ENCODE peak calls at places on chromosomes 16 and 17, in five cellular contexts. H is OCI-LY7, M is kidney, J is pancreas, U is psoas muscle. Q is an unnamed sample.

GRCh38 chr17:27473748-27474609 is 17.7 kb downstream of the KSR1 start:
- DNase-seq in H (peak; percentile 52), M (no peak), U (no peak), J (peak; percentile 67), Q (peak; percentile 53)

GRCh38 chr16:3949287-3949686 is 68.8 kb upstream of the CREBBP start:
- DNase-seq in H (no peak), M (peak; percentile 61), U (no peak), J (no peak), Q (peak; percentile 33)

GRCh38 chr16:69709456-69710084 is 16.8 kb downstream of the NQO1 start:
- DNase-seq in U (no peak), J (no peak), H (peak; percentile 78), M (no peak), Q (peak; percentile 81)

GRCh38 chr16:1980770-1981087 is 540 bp downstream of the NOXO1 start:
- DNase-seq in H (no peak), J (no peak), M (no peak), U (no peak), Q (no peak)

GRCh38 chr17:29151567-29151966 is 28.6 kb downstream of the MYO18A start:
- DNase-seq in J (no peak), H (no peak), M (peak; percentile 49), U (no peak), Q (peak; percentile 74)

GRCh38 chr17:1467898-1468492 is 12.0 kb upstream of the CRK start:
- DNase-seq in U (peak; percentile 84), H (no peak), J (no peak), M (peak; percentile 91), Q (no peak)

GRCh38 chr17:40419559-40420331 is 2.0 kb upstream of the TOP2A start:
- DNase-seq in U (no peak), J (no peak), H (no peak), M (no peak), Q (no peak)

GRCh38 chr17:17119533-17119932 is 77.3 kb downstream of the MPRIP start:
- DNase-seq in M (peak; percentile 80), H (peak; percentile 45), U (no peak), J (no peak), Q (peak; percentile 37)

GRCh38 chr17:82003411-82004381 is 19.0 kb downstream of the CENPX start:
- DNase-seq in U (peak; percentile 88), M (peak; percentile 95), J (no peak), H (no peak), Q (peak; percentile 94)

GRCh38 chr16:49524578-49525315 is 151.1 kb downstream of the C16orf78 start:
- DNase-seq in J (peak; percentile 42), U (no peak), M (peak; percentile 55), H (no peak), Q (no peak)

GRCh38 chr17:49387374-49388289 is 25.6 kb upstream of the ZNF652 start:
- DNase-seq in U (no peak), J (no peak), M (no peak), H (peak; percentile 48), Q (no peak)

GRCh38 chr16:85515830-85516397 is 97.2 kb upstream of the GSE1 start:
- DNase-seq in M (peak; percentile 85), U (no peak), J (peak; percentile 83), H (no peak), Q (no peak)

GRCh38 chr16:89921699-89922476 is 1.3 kb upstream of the TUBB3 start:
- DNase-seq in M (peak; percentile 98), U (peak; percentile 83), H (peak; percentile 57), J (peak; percentile 78), Q (peak; percentile 93)
- H3K4me3 ChIP-seq in M (no peak overlapping the region), U (peak overlapping the region; percentile 70), H (peak overlapping the region; percentile 94), J (no peak overlapping the region), Q (peak overlapping the region; percentile 83)

GRCh38 chr16:57093845-57094564 is 1.6 kb downstream of the CPNE2 start:
- DNase-seq in J (no peak), H (no peak), U (no peak), M (peak; percentile 68), Q (no peak)
- H3K4me3 ChIP-seq in J (no peak overlapping the region), H (peak overlapping the region; percentile 76), U (peak overlapping the region; percentile 81), M (peak overlapping the region; percentile 36), Q (peak overlapping the region; percentile 64)

DNA sequence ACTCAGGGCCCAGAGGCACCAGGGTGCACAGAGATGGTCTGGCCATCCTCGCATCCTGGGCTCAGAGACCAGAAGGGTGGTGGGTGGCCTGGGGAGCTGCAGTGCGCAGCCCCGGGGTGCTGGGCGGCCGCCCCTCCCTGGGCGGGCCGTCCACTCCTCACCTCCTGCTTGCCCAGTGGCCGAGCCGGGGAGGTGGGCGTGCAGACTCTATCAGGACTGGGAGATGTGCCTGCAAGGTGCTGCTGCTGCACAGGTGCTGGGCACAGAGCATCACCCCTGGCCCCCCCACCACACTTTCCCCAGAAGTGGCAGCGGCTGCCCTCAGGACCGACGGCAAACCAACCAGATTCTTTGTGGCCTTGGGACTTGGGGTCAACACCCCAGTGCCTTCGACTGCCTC is at the start of gene SCN4A:
- DNase-seq in M (no peak), U (no peak), J (no peak), H (no peak), Q (no peak)
- H3K4me3 ChIP-seq in M (no peak within 1 kb of the TSS), U (peak within 1 kb of the TSS; percentile 42), J (no peak within 1 kb of the TSS), H (no peak within 1 kb of the TSS), Q (no peak within 1 kb of the TSS)

GRCh38 chr17:43543771-43544575 is 2.2 kb downstream of the ETV4 start:
- DNase-seq in U (no peak), M (no peak), H (no peak), J (no peak), Q (no peak)
- H3K4me3 ChIP-seq in U (no peak overlapping the region), M (no peak overlapping the region), H (no peak overlapping the region), J (no peak overlapping the region), Q (peak overlapping the region; percentile 2)